ENCODE peak calls at places on chromosomes 11 and 22, in seven cellular contexts. One of them, this sample, is unnamed.

GRCh38 chr11:43649501-43649900 is 31.0 kb upstream of the HSD17B12 start:
- DNase-seq in H9: no peak
- DNase-seq in IMR-90: no peak
- DNase-seq in neuronal stem cell: no peak
- DNase-seq in mesendoderm: peak
- DNase-seq in H1: no peak
- DNase-seq in trophoblast cell: no peak
- DNase-seq in this sample: no peak

GRCh38 chr11:9180784-9181183 is 84.4 kb downstream of the DENND5A start:
- DNase-seq in IMR-90: peak
- DNase-seq in trophoblast cell: peak
- DNase-seq in H9: no peak
- DNase-seq in neuronal stem cell: no peak
- DNase-seq in H1: no peak
- DNase-seq in mesendoderm: peak
- DNase-seq in this sample: peak

GRCh38 chr11:45472713-45473317 is 186.7 kb upstream of the SYT13 start:
- DNase-seq in IMR-90: no peak
- DNase-seq in H1: no peak
- DNase-seq in H9: no peak
- DNase-seq in mesendoderm: no peak
- DNase-seq in neuronal stem cell: no peak
- DNase-seq in trophoblast cell: no peak
- DNase-seq in this sample: no peak

GRCh38 chr11:65169164-65169641 is 830 bp upstream of the SPDYC start:
- DNase-seq in H9: no peak
- DNase-seq in IMR-90: peak
- DNase-seq in mesendoderm: no peak
- DNase-seq in trophoblast cell: no peak
- DNase-seq in H1: no peak
- DNase-seq in neuronal stem cell: no peak
- DNase-seq in this sample: peak

GRCh38 chr22:19981171-19981960 is 35.3 kb downstream of the ARVCF start:
- DNase-seq in IMR-90: no peak
- DNase-seq in neuronal stem cell: no peak
- DNase-seq in mesendoderm: no peak
- DNase-seq in H1: no peak
- DNase-seq in trophoblast cell: no peak
- DNase-seq in H9: no peak
- DNase-seq in this sample: no peak

GRCh38 chr11:119919656-119920055 is 190.7 kb upstream of the NECTIN1 start:
- DNase-seq in neuronal stem cell: no peak
- DNase-seq in H1: no peak
- DNase-seq in IMR-90: no peak
- DNase-seq in H9: no peak
- DNase-seq in mesendoderm: no peak
- DNase-seq in trophoblast cell: no peak
- DNase-seq in this sample: no peak

GRCh38 chr11:47340010-47340409 is 12.5 kb downstream of the MYBPC3 start:
- DNase-seq in mesendoderm: no peak
- DNase-seq in H9: no peak
- DNase-seq in trophoblast cell: no peak
- DNase-seq in IMR-90: no peak
- DNase-seq in neuronal stem cell: no peak
- DNase-seq in H1: no peak
- DNase-seq in this sample: no peak

GRCh38 chr22:19174106-19175025 is 4.2 kb downstream of the SLC25A1 start:
- DNase-seq in H9: peak
- DNase-seq in mesendoderm: peak
- DNase-seq in H1: peak
- DNase-seq in IMR-90: peak
- DNase-seq in trophoblast cell: no peak
- DNase-seq in neuronal stem cell: no peak
- DNase-seq in this sample: peak

GRCh38 chr22:39087881-39088687 is 9.0 kb upstream of the APOBEC3H start:
- DNase-seq in mesendoderm: peak
- DNase-seq in H9: peak
- DNase-seq in trophoblast cell: no peak
- DNase-seq in H1: no peak
- DNase-seq in IMR-90: no peak
- DNase-seq in neuronal stem cell: peak
- DNase-seq in this sample: peak

GRCh38 chr11:94771390-94771789 is 3.2 kb downstream of the AMOTL1 start:
- DNase-seq in trophoblast cell: no peak
- DNase-seq in H1: no peak
- DNase-seq in mesendoderm: no peak
- DNase-seq in H9: no peak
- DNase-seq in IMR-90: no peak
- DNase-seq in neuronal stem cell: no peak
- DNase-seq in this sample: no peak

GRCh38 chr11:118620529-118621070 is 13.2 kb downstream of the PHLDB1 start:
- DNase-seq in mesendoderm: no peak
- DNase-seq in neuronal stem cell: no peak
- DNase-seq in H1: no peak
- DNase-seq in trophoblast cell: no peak
- DNase-seq in IMR-90: no peak
- DNase-seq in H9: peak
- DNase-seq in this sample: no peak

GRCh38 chr11:10426475-10426874 is 28.6 kb upstream of the AMPD3 start:
- DNase-seq in H9: no peak
- DNase-seq in trophoblast cell: no peak
- DNase-seq in H1: no peak
- DNase-seq in neuronal stem cell: no peak
- DNase-seq in IMR-90: peak
- DNase-seq in mesendoderm: no peak
- DNase-seq in this sample: no peak

GRCh38 chr22:17370036-17370765 is 941 bp downstream of the CECR2 start:
- DNase-seq in mesendoderm: no peak
- DNase-seq in H1: no peak
- DNase-seq in trophoblast cell: no peak
- DNase-seq in H9: no peak
- DNase-seq in neuronal stem cell: no peak
- DNase-seq in IMR-90: no peak
- DNase-seq in this sample: peak

GRCh38 chr11:105211806-105212531 is 72.4 kb upstream of the CARD18 start:
- DNase-seq in neuronal stem cell: no peak
- DNase-seq in H1: no peak
- DNase-seq in trophoblast cell: no peak
- DNase-seq in H9: no peak
- DNase-seq in IMR-90: peak
- DNase-seq in mesendoderm: no peak
- DNase-seq in this sample: peak

GRCh38 chr11:20022363-20023081 is 137.8 kb downstream of the DBX1 start:
- DNase-seq in trophoblast cell: no peak
- DNase-seq in neuronal stem cell: peak
- DNase-seq in H9: peak
- DNase-seq in mesendoderm: peak
- DNase-seq in IMR-90: peak
- DNase-seq in H1: no peak
- DNase-seq in this sample: peak

GRCh38 chr22:40463727-40464126 is 93.3 kb downstream of the SGSM3 start:
- DNase-seq in trophoblast cell: no peak
- DNase-seq in H9: no peak
- DNase-seq in H1: no peak
- DNase-seq in mesendoderm: no peak
- DNase-seq in IMR-90: no peak
- DNase-seq in neuronal stem cell: no peak
- DNase-seq in this sample: no peak

GRCh38 chr11:122804796-122805195 is 33.5 kb upstream of the CRTAM start:
- DNase-seq in trophoblast cell: peak
- DNase-seq in IMR-90: no peak
- DNase-seq in mesendoderm: peak
- DNase-seq in neuronal stem cell: no peak
- DNase-seq in H9: no peak
- DNase-seq in H1: no peak
- DNase-seq in this sample: no peak

GRCh38 chr11:60970369-60970774 is 1.1 kb upstream of the CD6 start:
- DNase-seq in neuronal stem cell: no peak
- DNase-seq in mesendoderm: peak
- DNase-seq in H9: peak
- DNase-seq in IMR-90: peak
- DNase-seq in H1: no peak
- DNase-seq in trophoblast cell: no peak
- DNase-seq in this sample: peak

GRCh38 chr11:76314741-76315090 is 66.2 kb downstream of the THAP12 start:
- DNase-seq in mesendoderm: peak
- DNase-seq in trophoblast cell: peak
- DNase-seq in H9: no peak
- DNase-seq in IMR-90: peak
- DNase-seq in neuronal stem cell: no peak
- DNase-seq in H1: no peak
- DNase-seq in this sample: peak

GRCh38 chr22:23219787-23220484 is 39.6 kb downstream of the BCR start:
- DNase-seq in H9: no peak
- DNase-seq in trophoblast cell: peak
- DNase-seq in IMR-90: peak
- DNase-seq in neuronal stem cell: no peak
- DNase-seq in H1: no peak
- DNase-seq in mesendoderm: peak
- DNase-seq in this sample: peak

GRCh38 chr22:24059121-24059520 is 48.0 kb downstream of the CABIN1 start:
- DNase-seq in neuronal stem cell: no peak
- DNase-seq in mesendoderm: no peak
- DNase-seq in trophoblast cell: peak
- DNase-seq in IMR-90: peak
- DNase-seq in H9: no peak
- DNase-seq in H1: no peak
- DNase-seq in this sample: peak

GRCh38 chr11:17512101-17512500 is 32.1 kb downstream of the USH1C start:
- DNase-seq in H9: no peak
- DNase-seq in IMR-90: no peak
- DNase-seq in neuronal stem cell: no peak
- DNase-seq in H1: no peak
- DNase-seq in trophoblast cell: no peak
- DNase-seq in mesendoderm: no peak
- DNase-seq in this sample: no peak

GRCh38 chr11:70105755-70106571 is 27.8 kb downstream of the ANO1 start:
- DNase-seq in trophoblast cell: no peak
- DNase-seq in H9: no peak
- DNase-seq in H1: no peak
- DNase-seq in neuronal stem cell: no peak
- DNase-seq in mesendoderm: no peak
- DNase-seq in IMR-90: no peak
- DNase-seq in this sample: no peak

GRCh38 chr11:93567406-93567819 is 24.2 kb upstream of the SMCO4 start:
- DNase-seq in mesendoderm: no peak
- DNase-seq in H9: no peak
- DNase-seq in IMR-90: no peak
- DNase-seq in H1: no peak
- DNase-seq in trophoblast cell: no peak
- DNase-seq in neuronal stem cell: no peak
- DNase-seq in this sample: no peak

GRCh38 chr11:130533113-130533803 is 84.8 kb downstream of the ADAMTS15 start:
- DNase-seq in IMR-90: no peak
- DNase-seq in H9: no peak
- DNase-seq in H1: no peak
- DNase-seq in neuronal stem cell: no peak
- DNase-seq in mesendoderm: no peak
- DNase-seq in trophoblast cell: no peak
- DNase-seq in this sample: no peak

GRCh38 chr11:111026241-111026640 is 219.3 kb upstream of the POU2AF2 start:
- DNase-seq in neuronal stem cell: no peak
- DNase-seq in H1: no peak
- DNase-seq in IMR-90: no peak
- DNase-seq in mesendoderm: no peak
- DNase-seq in trophoblast cell: no peak
- DNase-seq in H9: no peak
- DNase-seq in this sample: no peak

GRCh38 chr11:111735262-111736116 is 30.7 kb downstream of the PPP2R1B start:
- DNase-seq in trophoblast cell: peak
- DNase-seq in mesendoderm: peak
- DNase-seq in H1: no peak
- DNase-seq in neuronal stem cell: no peak
- DNase-seq in H9: no peak
- DNase-seq in IMR-90: peak
- DNase-seq in this sample: peak

GRCh38 chr22:33780761-33781160 is 139.5 kb downstream of the LARGE1 start:
- DNase-seq in mesendoderm: no peak
- DNase-seq in H9: no peak
- DNase-seq in trophoblast cell: no peak
- DNase-seq in IMR-90: no peak
- DNase-seq in neuronal stem cell: no peak
- DNase-seq in H1: no peak
- DNase-seq in this sample: no peak

GRCh38 chr11:118597556-118597955 is 9.9 kb upstream of the PHLDB1 start:
- DNase-seq in trophoblast cell: no peak
- DNase-seq in mesendoderm: no peak
- DNase-seq in H1: no peak
- DNase-seq in neuronal stem cell: no peak
- DNase-seq in H9: no peak
- DNase-seq in IMR-90: no peak
- DNase-seq in this sample: no peak

GRCh38 chr11:99937330-99937729 is 749.8 kb upstream of the ARHGAP42 start:
- DNase-seq in neuronal stem cell: no peak
- DNase-seq in IMR-90: no peak
- DNase-seq in H9: no peak
- DNase-seq in H1: no peak
- DNase-seq in mesendoderm: no peak
- DNase-seq in trophoblast cell: no peak
- DNase-seq in this sample: no peak
- H2BK5ac ChIP-seq in neuronal stem cell: no peak
- H2BK5ac ChIP-seq in IMR-90: no peak
- H2BK5ac ChIP-seq in H9: no peak
- H2BK5ac ChIP-seq in H1: no peak
- H2BK5ac ChIP-seq in mesendoderm: no peak
- H2BK5ac ChIP-seq in trophoblast cell: no peak
- H2BK5ac ChIP-seq in this sample: no peak

GRCh38 chr22:44211946-44212930 is 31.5 kb downstream of the PARVG start:
- DNase-seq in H9: no peak
- DNase-seq in IMR-90: peak
- DNase-seq in neuronal stem cell: no peak
- DNase-seq in trophoblast cell: no peak
- DNase-seq in H1: no peak
- DNase-seq in mesendoderm: no peak
- DNase-seq in this sample: no peak
- H2BK5ac ChIP-seq in H9: no peak
- H2BK5ac ChIP-seq in IMR-90: no peak
- H2BK5ac ChIP-seq in neuronal stem cell: no peak
- H2BK5ac ChIP-seq in trophoblast cell: no peak
- H2BK5ac ChIP-seq in H1: no peak
- H2BK5ac ChIP-seq in mesendoderm: no peak
- H2BK5ac ChIP-seq in this sample: no peak

GRCh38 chr22:27041745-27042144 is 384.4 kb downstream of the MIAT start:
- DNase-seq in H9: no peak
- DNase-seq in trophoblast cell: no peak
- DNase-seq in H1: no peak
- DNase-seq in mesendoderm: no peak
- DNase-seq in neuronal stem cell: no peak
- DNase-seq in IMR-90: no peak
- DNase-seq in this sample: no peak
- H2BK5ac ChIP-seq in H9: no peak
- H2BK5ac ChIP-seq in trophoblast cell: no peak
- H2BK5ac ChIP-seq in H1: no peak
- H2BK5ac ChIP-seq in mesendoderm: no peak
- H2BK5ac ChIP-seq in neuronal stem cell: no peak
- H2BK5ac ChIP-seq in IMR-90: no peak
- H2BK5ac ChIP-seq in this sample: no peak

GRCh38 chr11:16026849-16027248 is 329.5 kb downstream of the SOX6 start:
- DNase-seq in IMR-90: no peak
- DNase-seq in neuronal stem cell: no peak
- DNase-seq in mesendoderm: no peak
- DNase-seq in H9: no peak
- DNase-seq in trophoblast cell: no peak
- DNase-seq in H1: no peak
- DNase-seq in this sample: no peak
- H2BK5ac ChIP-seq in IMR-90: no peak
- H2BK5ac ChIP-seq in neuronal stem cell: no peak
- H2BK5ac ChIP-seq in mesendoderm: no peak
- H2BK5ac ChIP-seq in H9: no peak
- H2BK5ac ChIP-seq in trophoblast cell: no peak
- H2BK5ac ChIP-seq in H1: no peak
- H2BK5ac ChIP-seq in this sample: no peak

GRCh38 chr11:126157326-126158030 is 54.0 kb downstream of the RPUSD4 start:
- DNase-seq in H1: no peak
- DNase-seq in mesendoderm: no peak
- DNase-seq in trophoblast cell: no peak
- DNase-seq in neuronal stem cell: no peak
- DNase-seq in IMR-90: no peak
- DNase-seq in H9: no peak
- DNase-seq in this sample: no peak
- H2BK5ac ChIP-seq in H1: no peak
- H2BK5ac ChIP-seq in mesendoderm: no peak
- H2BK5ac ChIP-seq in trophoblast cell: no peak
- H2BK5ac ChIP-seq in neuronal stem cell: no peak
- H2BK5ac ChIP-seq in IMR-90: no peak
- H2BK5ac ChIP-seq in H9: no peak
- H2BK5ac ChIP-seq in this sample: no peak